ENCODE peak calls at places on chromosomes 6 and 20, in four cellular contexts. One of them, this sample, is unnamed.

GRCh38 chr6:29850011-29850553 is 22.5 kb downstream of the HLA-G start:
- DNase-seq in omental fat pad: no peak
- DNase-seq in Right ventricle myocardium superior: peak
- DNase-seq in NCI-H1092 treated with DMSO at 0.1 percent for 48 hours: no peak
- DNase-seq in this sample: no peak

GRCh38 chr6:112037783-112038216 is 16.1 kb upstream of the CCN6 start:
- DNase-seq in omental fat pad: no peak
- DNase-seq in Right ventricle myocardium superior: peak
- DNase-seq in NCI-H1092 treated with DMSO at 0.1 percent for 48 hours: no peak
- DNase-seq in this sample: peak

GRCh38 chr6:161947371-161947770 is 673.5 kb upstream of the AGPAT4 start:
- DNase-seq in omental fat pad: no peak
- DNase-seq in Right ventricle myocardium superior: no peak
- DNase-seq in NCI-H1092 treated with DMSO at 0.1 percent for 48 hours: no peak
- DNase-seq in this sample: no peak

GRCh38 chr6:9139762-9140161 is 704.4 kb upstream of the SLC35B3 start:
- DNase-seq in omental fat pad: no peak
- DNase-seq in Right ventricle myocardium superior: no peak
- DNase-seq in NCI-H1092 treated with DMSO at 0.1 percent for 48 hours: no peak
- DNase-seq in this sample: no peak

GRCh38 chr6:30720738-30721197 is 616 bp downstream of the TUBB start:
- DNase-seq in omental fat pad: peak
- DNase-seq in Right ventricle myocardium superior: peak
- DNase-seq in NCI-H1092 treated with DMSO at 0.1 percent for 48 hours: peak
- DNase-seq in this sample: peak

GRCh38 chr20:4375881-4376280 is 345.8 kb upstream of the PRND start:
- DNase-seq in omental fat pad: no peak
- DNase-seq in Right ventricle myocardium superior: no peak
- DNase-seq in NCI-H1092 treated with DMSO at 0.1 percent for 48 hours: no peak
- DNase-seq in this sample: no peak

GRCh38 chr6:157266274-157267101 is 56.8 kb downstream of the TMEM242 start:
- DNase-seq in omental fat pad: no peak
- DNase-seq in Right ventricle myocardium superior: no peak
- DNase-seq in NCI-H1092 treated with DMSO at 0.1 percent for 48 hours: no peak
- DNase-seq in this sample: no peak

GRCh38 chr6:137051790-137052472 is 7.2 kb upstream of the IL20RA start:
- DNase-seq in omental fat pad: no peak
- DNase-seq in Right ventricle myocardium superior: no peak
- DNase-seq in NCI-H1092 treated with DMSO at 0.1 percent for 48 hours: no peak
- DNase-seq in this sample: no peak

GRCh38 chr6:35082733-35083403 is 58.3 kb downstream of the TCP11 start:
- DNase-seq in omental fat pad: no peak
- DNase-seq in Right ventricle myocardium superior: peak
- DNase-seq in NCI-H1092 treated with DMSO at 0.1 percent for 48 hours: no peak
- DNase-seq in this sample: no peak

GRCh38 chr6:89917801-89918366 is 23.6 kb downstream of the GJA10 start:
- DNase-seq in omental fat pad: no peak
- DNase-seq in Right ventricle myocardium superior: no peak
- DNase-seq in NCI-H1092 treated with DMSO at 0.1 percent for 48 hours: no peak
- DNase-seq in this sample: no peak

GRCh38 chr20:57840504-57841296 is 130.9 kb upstream of the PMEPA1 start:
- DNase-seq in omental fat pad: no peak
- DNase-seq in Right ventricle myocardium superior: no peak
- DNase-seq in NCI-H1092 treated with DMSO at 0.1 percent for 48 hours: no peak
- DNase-seq in this sample: no peak

GRCh38 chr6:138509371-138509770 is 10.1 kb upstream of the NHSL1 start:
- DNase-seq in omental fat pad: no peak
- DNase-seq in Right ventricle myocardium superior: no peak
- DNase-seq in NCI-H1092 treated with DMSO at 0.1 percent for 48 hours: peak
- DNase-seq in this sample: no peak

GRCh38 chr20:49460131-49460530 is 22.3 kb downstream of the KCNB1 start:
- DNase-seq in omental fat pad: no peak
- DNase-seq in Right ventricle myocardium superior: no peak
- DNase-seq in NCI-H1092 treated with DMSO at 0.1 percent for 48 hours: no peak
- DNase-seq in this sample: no peak

GRCh38 chr6:126040826-126041225 is 54.5 kb downstream of the TRMT11 start:
- DNase-seq in omental fat pad: no peak
- DNase-seq in Right ventricle myocardium superior: no peak
- DNase-seq in NCI-H1092 treated with DMSO at 0.1 percent for 48 hours: no peak
- DNase-seq in this sample: no peak

GRCh38 chr20:409697-410559 is 1.8 kb downstream of the RBCK1 start:
- DNase-seq in omental fat pad: no peak
- DNase-seq in Right ventricle myocardium superior: no peak
- DNase-seq in NCI-H1092 treated with DMSO at 0.1 percent for 48 hours: no peak
- DNase-seq in this sample: peak

GRCh38 chr6:45586216-45587171 is 208.8 kb upstream of the SUPT3H start:
- DNase-seq in omental fat pad: no peak
- DNase-seq in Right ventricle myocardium superior: no peak
- DNase-seq in NCI-H1092 treated with DMSO at 0.1 percent for 48 hours: no peak
- DNase-seq in this sample: no peak

GRCh38 chr6:44712353-44713147 is 325.0 kb downstream of the CDC5L start:
- DNase-seq in omental fat pad: no peak
- DNase-seq in Right ventricle myocardium superior: no peak
- DNase-seq in NCI-H1092 treated with DMSO at 0.1 percent for 48 hours: no peak
- DNase-seq in this sample: no peak

GRCh38 chr6:49326337-49326736 is 136.7 kb downstream of the MMUT start:
- DNase-seq in omental fat pad: no peak
- DNase-seq in Right ventricle myocardium superior: no peak
- DNase-seq in NCI-H1092 treated with DMSO at 0.1 percent for 48 hours: no peak
- DNase-seq in this sample: no peak

GRCh38 chr6:160461641-160462040 is 113.5 kb downstream of the SLC22A3 start:
- DNase-seq in omental fat pad: no peak
- DNase-seq in Right ventricle myocardium superior: no peak
- DNase-seq in NCI-H1092 treated with DMSO at 0.1 percent for 48 hours: no peak
- DNase-seq in this sample: no peak

GRCh38 chr20:38875170-38875993 is 50.8 kb upstream of the FAM83D start:
- DNase-seq in omental fat pad: no peak
- DNase-seq in Right ventricle myocardium superior: no peak
- DNase-seq in NCI-H1092 treated with DMSO at 0.1 percent for 48 hours: no peak
- DNase-seq in this sample: no peak

GRCh38 chr6:106512048-106512957 is 117.0 kb downstream of the RTN4IP1 start:
- DNase-seq in omental fat pad: no peak
- DNase-seq in Right ventricle myocardium superior: peak
- DNase-seq in NCI-H1092 treated with DMSO at 0.1 percent for 48 hours: peak
- DNase-seq in this sample: peak

GRCh38 chr20:45592574-45593189 is 13.6 kb upstream of the WFDC8 start:
- DNase-seq in omental fat pad: no peak
- DNase-seq in Right ventricle myocardium superior: no peak
- DNase-seq in NCI-H1092 treated with DMSO at 0.1 percent for 48 hours: peak
- DNase-seq in this sample: no peak

GRCh38 chr20:32484221-32485125 is 100.7 kb downstream of the NOL4L start:
- DNase-seq in omental fat pad: no peak
- DNase-seq in Right ventricle myocardium superior: peak
- DNase-seq in NCI-H1092 treated with DMSO at 0.1 percent for 48 hours: peak
- DNase-seq in this sample: peak

GRCh38 chr20:22966787-22967464 is 68.2 kb upstream of the SSTR4 start:
- DNase-seq in omental fat pad: no peak
- DNase-seq in Right ventricle myocardium superior: no peak
- DNase-seq in NCI-H1092 treated with DMSO at 0.1 percent for 48 hours: no peak
- DNase-seq in this sample: no peak

GRCh38 chr6:164039954-164040375 is 625.4 kb downstream of the QKI start:
- DNase-seq in omental fat pad: no peak
- DNase-seq in Right ventricle myocardium superior: peak
- DNase-seq in NCI-H1092 treated with DMSO at 0.1 percent for 48 hours: no peak
- DNase-seq in this sample: peak

GRCh38 chr20:50668326-50668725 is 23.0 kb downstream of the RIPOR3 start:
- DNase-seq in omental fat pad: no peak
- DNase-seq in Right ventricle myocardium superior: no peak
- DNase-seq in NCI-H1092 treated with DMSO at 0.1 percent for 48 hours: no peak
- DNase-seq in this sample: no peak

GRCh38 chr20:48298851-48299484 is 513.7 kb upstream of the SULF2 start:
- DNase-seq in omental fat pad: no peak
- DNase-seq in Right ventricle myocardium superior: no peak
- DNase-seq in NCI-H1092 treated with DMSO at 0.1 percent for 48 hours: peak
- DNase-seq in this sample: no peak

GRCh38 chr6:40042232-40042631 is 108.0 kb upstream of the MOCS1 start:
- DNase-seq in omental fat pad: no peak
- DNase-seq in Right ventricle myocardium superior: no peak
- DNase-seq in NCI-H1092 treated with DMSO at 0.1 percent for 48 hours: no peak
- DNase-seq in this sample: no peak

GRCh38 chr6:12595161-12595792 is 121.3 kb upstream of the PHACTR1 start:
- DNase-seq in omental fat pad: no peak
- DNase-seq in Right ventricle myocardium superior: no peak
- DNase-seq in NCI-H1092 treated with DMSO at 0.1 percent for 48 hours: no peak
- DNase-seq in this sample: no peak

GRCh38 chr6:136411453-136412354 is 122.1 kb upstream of the BCLAF1 start:
- DNase-seq in omental fat pad: no peak
- DNase-seq in Right ventricle myocardium superior: no peak
- DNase-seq in NCI-H1092 treated with DMSO at 0.1 percent for 48 hours: no peak
- DNase-seq in this sample: no peak

GRCh38 chr20:32357869-32358631 is at the start of gene ASXL1:
- DNase-seq in omental fat pad: peak
- DNase-seq in Right ventricle myocardium superior: peak
- DNase-seq in NCI-H1092 treated with DMSO at 0.1 percent for 48 hours: peak
- DNase-seq in this sample: peak

GRCh38 chr20:57451759-57452661 is 60.8 kb downstream of the RBM38 start:
- DNase-seq in omental fat pad: no peak
- DNase-seq in Right ventricle myocardium superior: no peak
- DNase-seq in NCI-H1092 treated with DMSO at 0.1 percent for 48 hours: no peak
- DNase-seq in this sample: peak

GRCh38 chr20:53187402-53187801 is 215.2 kb downstream of the TSHZ2 start:
- DNase-seq in omental fat pad: no peak
- DNase-seq in Right ventricle myocardium superior: no peak
- DNase-seq in NCI-H1092 treated with DMSO at 0.1 percent for 48 hours: no peak
- DNase-seq in this sample: no peak

GRCh38 chr6:30542404-30542725 is 13.9 kb downstream of the GNL1 start:
- DNase-seq in omental fat pad: no peak
- DNase-seq in Right ventricle myocardium superior: no peak
- DNase-seq in NCI-H1092 treated with DMSO at 0.1 percent for 48 hours: no peak
- DNase-seq in this sample: no peak

GRCh38 chr20:10673831-10674683 is at the start of gene JAG1:
- DNase-seq in omental fat pad: peak
- DNase-seq in Right ventricle myocardium superior: peak
- DNase-seq in NCI-H1092 treated with DMSO at 0.1 percent for 48 hours: peak
- DNase-seq in this sample: peak

This sample was measured in psoas muscle.